ENCODE peak calls at places on chromosomes 4 and X, in five cellular contexts. One of them, this sample, is unnamed.

GRCh38 chr4:31106419-31106818 is 386.2 kb downstream of the PCDH7 start:
- DNase-seq in A549: no peak
- DNase-seq in CD8-positive, alpha-beta T cell: no peak
- DNase-seq in OCI-LY7: no peak
- DNase-seq in body of pancreas: no peak
- DNase-seq in this sample: no peak

GRCh38 chr4:86759298-86759697 is 89.9 kb downstream of the SLC10A6 start:
- DNase-seq in body of pancreas: no peak
- DNase-seq in A549: no peak
- DNase-seq in CD8-positive, alpha-beta T cell: no peak
- DNase-seq in OCI-LY7: no peak
- DNase-seq in this sample: no peak

GRCh38 chr4:40357738-40358137 is 22.6 kb downstream of the CHRNA9 start:
- DNase-seq in OCI-LY7: no peak
- DNase-seq in CD8-positive, alpha-beta T cell: no peak
- DNase-seq in body of pancreas: no peak
- DNase-seq in A549: no peak
- DNase-seq in this sample: no peak

GRCh38 chr4:114281561-114281960 is 302.1 kb upstream of the ARSJ start:
- DNase-seq in OCI-LY7: no peak
- DNase-seq in body of pancreas: no peak
- DNase-seq in A549: no peak
- DNase-seq in CD8-positive, alpha-beta T cell: no peak
- DNase-seq in this sample: no peak

GRCh38 chrX:49842603-49843002 is 13.5 kb downstream of the PAGE4 start:
- DNase-seq in A549: no peak
- DNase-seq in body of pancreas: no peak
- DNase-seq in CD8-positive, alpha-beta T cell: no peak
- DNase-seq in OCI-LY7: no peak
- DNase-seq in this sample: no peak

GRCh38 chr4:1237981-1238675 is 10.8 kb downstream of the CTBP1 start:
- DNase-seq in CD8-positive, alpha-beta T cell: no peak
- DNase-seq in body of pancreas: no peak
- DNase-seq in OCI-LY7: no peak
- DNase-seq in A549: no peak
- DNase-seq in this sample: peak; percentile 82

GRCh38 chr4:150348079-150348478 is 233.9 kb upstream of the MAB21L2 start:
- DNase-seq in OCI-LY7: no peak
- DNase-seq in CD8-positive, alpha-beta T cell: no peak
- DNase-seq in body of pancreas: no peak
- DNase-seq in A549: no peak
- DNase-seq in this sample: no peak

GRCh38 chr4:52837716-52838558 is 24.2 kb upstream of the RASL11B start:
- DNase-seq in CD8-positive, alpha-beta T cell: no peak
- DNase-seq in OCI-LY7: no peak
- DNase-seq in A549: no peak
- DNase-seq in body of pancreas: peak; percentile 38
- DNase-seq in this sample: no peak

GRCh38 chrX:39065051-39065871 is 264.0 kb downstream of the MID1IP1 start:
- DNase-seq in OCI-LY7: no peak
- DNase-seq in CD8-positive, alpha-beta T cell: no peak
- DNase-seq in A549: no peak
- DNase-seq in body of pancreas: no peak
- DNase-seq in this sample: no peak

GRCh38 chrX:115563633-115564182 is 2.7 kb downstream of the PLS3 start:
- DNase-seq in OCI-LY7: no peak
- DNase-seq in body of pancreas: no peak
- DNase-seq in CD8-positive, alpha-beta T cell: no peak
- DNase-seq in A549: peak; percentile 25
- DNase-seq in this sample: no peak

GRCh38 chr4:185730849-185731608 is 81.0 kb downstream of the SORBS2 start:
- DNase-seq in CD8-positive, alpha-beta T cell: no peak
- DNase-seq in OCI-LY7: peak; percentile 78
- DNase-seq in A549: no peak
- DNase-seq in body of pancreas: no peak
- DNase-seq in this sample: no peak

GRCh38 chr4:102825261-102826071 is 1.9 kb downstream of the UBE2D3 start:
- DNase-seq in A549: peak; percentile 63
- DNase-seq in OCI-LY7: peak; percentile 64
- DNase-seq in CD8-positive, alpha-beta T cell: peak; percentile 28
- DNase-seq in body of pancreas: peak; percentile 43
- DNase-seq in this sample: peak; percentile 48

GRCh38 chrX:136268051-136269048 is 17.1 kb upstream of the MAP7D3 start:
- DNase-seq in body of pancreas: peak; percentile 30
- DNase-seq in A549: peak; percentile 52
- DNase-seq in CD8-positive, alpha-beta T cell: peak; percentile 33
- DNase-seq in OCI-LY7: peak; percentile 63
- DNase-seq in this sample: no peak

GRCh38 chr4:177308842-177309524 is 691 bp upstream of the NEIL3 start:
- DNase-seq in A549: no peak
- DNase-seq in OCI-LY7: peak; percentile 8
- DNase-seq in body of pancreas: no peak
- DNase-seq in CD8-positive, alpha-beta T cell: peak; percentile 22
- DNase-seq in this sample: no peak

GRCh38 chrX:112760697-112761096 is 79.9 kb downstream of the AMOT start:
- DNase-seq in A549: no peak
- DNase-seq in CD8-positive, alpha-beta T cell: no peak
- DNase-seq in OCI-LY7: peak; percentile 18
- DNase-seq in body of pancreas: no peak
- DNase-seq in this sample: no peak

GRCh38 chr4:5051210-5051691 is at the start of gene STK32B:
- DNase-seq in A549: peak; percentile 80
- DNase-seq in body of pancreas: peak; percentile 51
- DNase-seq in CD8-positive, alpha-beta T cell: no peak
- DNase-seq in OCI-LY7: no peak
- DNase-seq in this sample: peak; percentile 38

GRCh38 chr4:183321079-183321478 is 1.0 kb upstream of the CLDN22 start:
- DNase-seq in body of pancreas: no peak
- DNase-seq in CD8-positive, alpha-beta T cell: no peak
- DNase-seq in A549: no peak
- DNase-seq in OCI-LY7: no peak
- DNase-seq in this sample: no peak

GRCh38 chr4:129164243-129164642 is 68.3 kb downstream of the C4orf33 start:
- DNase-seq in OCI-LY7: no peak
- DNase-seq in CD8-positive, alpha-beta T cell: no peak
- DNase-seq in body of pancreas: no peak
- DNase-seq in A549: no peak
- DNase-seq in this sample: no peak

GRCh38 chr4:53558061-53558801 is 33.1 kb downstream of the LNX1 start:
- DNase-seq in CD8-positive, alpha-beta T cell: no peak
- DNase-seq in body of pancreas: no peak
- DNase-seq in OCI-LY7: no peak
- DNase-seq in A549: no peak
- DNase-seq in this sample: no peak

GRCh38 chrX:126967225-126967624 is 147.7 kb downstream of the PRR32 start:
- DNase-seq in CD8-positive, alpha-beta T cell: no peak
- DNase-seq in OCI-LY7: no peak
- DNase-seq in A549: no peak
- DNase-seq in body of pancreas: no peak
- DNase-seq in this sample: no peak

GRCh38 chr4:126395661-126396060 is 1080.9 kb downstream of the FAT4 start:
- DNase-seq in A549: peak; percentile 1
- DNase-seq in OCI-LY7: no peak
- DNase-seq in CD8-positive, alpha-beta T cell: no peak
- DNase-seq in body of pancreas: no peak
- DNase-seq in this sample: no peak

GRCh38 chr4:158581161-158581560 is 59.5 kb downstream of the RXFP1 start:
- DNase-seq in CD8-positive, alpha-beta T cell: no peak
- DNase-seq in body of pancreas: no peak
- DNase-seq in OCI-LY7: no peak
- DNase-seq in A549: no peak
- DNase-seq in this sample: no peak

GRCh38 chr4:113534698-113535097 is 226.8 kb downstream of the CAMK2D start:
- DNase-seq in CD8-positive, alpha-beta T cell: no peak
- DNase-seq in OCI-LY7: no peak
- DNase-seq in body of pancreas: no peak
- DNase-seq in A549: no peak
- DNase-seq in this sample: no peak

GRCh38 chr4:182495111-182495510 is 251.9 kb downstream of the TENM3 start:
- DNase-seq in body of pancreas: no peak
- DNase-seq in CD8-positive, alpha-beta T cell: no peak
- DNase-seq in OCI-LY7: no peak
- DNase-seq in A549: no peak
- DNase-seq in this sample: no peak

GRCh38 chrX:19392078-19392477 is 48.4 kb downstream of the PDHA1 start:
- DNase-seq in body of pancreas: no peak
- DNase-seq in CD8-positive, alpha-beta T cell: no peak
- DNase-seq in A549: no peak
- DNase-seq in OCI-LY7: no peak
- DNase-seq in this sample: no peak

GRCh38 chrX:72018277-72019112 is 107.8 kb downstream of the NHSL2 start:
- DNase-seq in CD8-positive, alpha-beta T cell: peak; percentile 81
- DNase-seq in body of pancreas: peak; percentile 89
- DNase-seq in A549: peak; percentile 84
- DNase-seq in OCI-LY7: peak; percentile 9
- DNase-seq in this sample: peak; percentile 91

GRCh38 chrX:94908648-94909047 is 1234.6 kb downstream of the FAM133A start:
- DNase-seq in CD8-positive, alpha-beta T cell: no peak
- DNase-seq in A549: no peak
- DNase-seq in OCI-LY7: no peak
- DNase-seq in body of pancreas: no peak
- DNase-seq in this sample: no peak

GRCh38 chr4:46462746-46463145 is 72.8 kb upstream of the GABRA2 start:
- DNase-seq in body of pancreas: no peak
- DNase-seq in A549: no peak
- DNase-seq in OCI-LY7: no peak
- DNase-seq in CD8-positive, alpha-beta T cell: no peak
- DNase-seq in this sample: no peak

GRCh38 chr4:1051472-1051871 is 40.0 kb downstream of the FGFRL1 start:
- DNase-seq in OCI-LY7: no peak
- DNase-seq in body of pancreas: no peak
- DNase-seq in CD8-positive, alpha-beta T cell: no peak
- DNase-seq in A549: no peak
- DNase-seq in this sample: no peak

GRCh38 chrX:30748337-30748960 is 95.2 kb downstream of the GK start:
- DNase-seq in body of pancreas: no peak
- DNase-seq in A549: no peak
- DNase-seq in OCI-LY7: no peak
- DNase-seq in CD8-positive, alpha-beta T cell: no peak
- DNase-seq in this sample: no peak

GRCh38 chr4:10619855-10620254 is 64.7 kb downstream of the CLNK start:
- DNase-seq in A549: no peak
- DNase-seq in OCI-LY7: no peak
- DNase-seq in body of pancreas: no peak
- DNase-seq in CD8-positive, alpha-beta T cell: no peak
- DNase-seq in this sample: no peak

GRCh38 chr4:10623241-10623640 is 61.3 kb downstream of the CLNK start:
- DNase-seq in OCI-LY7: no peak
- DNase-seq in body of pancreas: no peak
- DNase-seq in A549: no peak
- DNase-seq in CD8-positive, alpha-beta T cell: no peak
- DNase-seq in this sample: no peak

GRCh38 chr4:10622728-10623127 is 61.8 kb downstream of the CLNK start:
- DNase-seq in CD8-positive, alpha-beta T cell: no peak
- DNase-seq in OCI-LY7: peak; percentile 21
- DNase-seq in A549: peak; percentile 2
- DNase-seq in body of pancreas: no peak
- DNase-seq in this sample: no peak

GRCh38 chr4:10620935-10621488 is 63.6 kb downstream of the CLNK start:
- DNase-seq in body of pancreas: no peak
- DNase-seq in A549: no peak
- DNase-seq in CD8-positive, alpha-beta T cell: no peak
- DNase-seq in OCI-LY7: no peak
- DNase-seq in this sample: no peak

GRCh38 chr4:10619220-10619619 is 65.3 kb downstream of the CLNK start:
- DNase-seq in A549: no peak
- DNase-seq in body of pancreas: peak; percentile 20
- DNase-seq in CD8-positive, alpha-beta T cell: no peak
- DNase-seq in OCI-LY7: no peak
- DNase-seq in this sample: no peak
- TF ChIP-seq CTCF in A549: no peak
- TF ChIP-seq CTCF in body of pancreas: no peak
- TF ChIP-seq CTCF in CD8-positive, alpha-beta T cell: no peak
- TF ChIP-seq CTCF in OCI-LY7: no peak
- TF ChIP-seq CTCF in this sample: no peak

GRCh38 chrX:16212024-16212423 is 44.7 kb downstream of the MAGEB17 start:
- DNase-seq in body of pancreas: peak; percentile 13
- DNase-seq in OCI-LY7: no peak
- DNase-seq in A549: peak; percentile 2
- DNase-seq in CD8-positive, alpha-beta T cell: no peak
- DNase-seq in this sample: no peak
- H3K27ac ChIP-seq in body of pancreas: no peak overlapping the region
- H3K27ac ChIP-seq in OCI-LY7: no peak overlapping the region
- H3K27ac ChIP-seq in A549: no peak overlapping the region
- H3K27ac ChIP-seq in CD8-positive, alpha-beta T cell: no peak overlapping the region
- H3K27ac ChIP-seq in this sample: no peak overlapping the region

GRCh38 chr4:100738388-100739165 is 220.8 kb upstream of the EMCN start:
- DNase-seq in body of pancreas: peak; percentile 2
- DNase-seq in A549: peak; percentile 85
- DNase-seq in CD8-positive, alpha-beta T cell: no peak
- DNase-seq in OCI-LY7: no peak
- DNase-seq in this sample: no peak

GRCh38 chr4:100746141-100746540 is 228.3 kb upstream of the EMCN start:
- DNase-seq in OCI-LY7: no peak
- DNase-seq in CD8-positive, alpha-beta T cell: no peak
- DNase-seq in body of pancreas: no peak
- DNase-seq in A549: no peak
- DNase-seq in this sample: no peak

GRCh38 chr4:100736651-100737450 is 219.0 kb upstream of the EMCN start:
- DNase-seq in CD8-positive, alpha-beta T cell: no peak
- DNase-seq in body of pancreas: no peak
- DNase-seq in A549: peak; percentile 26
- DNase-seq in OCI-LY7: no peak
- DNase-seq in this sample: no peak

GRCh38 chr4:100742045-100742444 is 224.2 kb upstream of the EMCN start:
- DNase-seq in A549: peak; percentile 55
- DNase-seq in CD8-positive, alpha-beta T cell: no peak
- DNase-seq in body of pancreas: peak; percentile 16
- DNase-seq in OCI-LY7: peak; percentile 2
- DNase-seq in this sample: no peak
- TF ChIP-seq CTCF in A549: peak; percentile 42
- TF ChIP-seq CTCF in CD8-positive, alpha-beta T cell: no peak
- TF ChIP-seq CTCF in body of pancreas: peak; percentile 60
- TF ChIP-seq CTCF in OCI-LY7: peak; percentile 68
- TF ChIP-seq CTCF in this sample: no peak

GRCh38 chr4:163762756-163763155 is 268.3 kb downstream of the TMA16 start:
- DNase-seq in A549: no peak
- DNase-seq in CD8-positive, alpha-beta T cell: no peak
- DNase-seq in body of pancreas: no peak
- DNase-seq in OCI-LY7: no peak
- DNase-seq in this sample: no peak

GRCh38 chr4:163755013-163755412 is 260.5 kb downstream of the TMA16 start:
- DNase-seq in CD8-positive, alpha-beta T cell: no peak
- DNase-seq in OCI-LY7: peak; percentile 55
- DNase-seq in A549: peak; percentile 7
- DNase-seq in body of pancreas: no peak
- DNase-seq in this sample: no peak

DNA sequence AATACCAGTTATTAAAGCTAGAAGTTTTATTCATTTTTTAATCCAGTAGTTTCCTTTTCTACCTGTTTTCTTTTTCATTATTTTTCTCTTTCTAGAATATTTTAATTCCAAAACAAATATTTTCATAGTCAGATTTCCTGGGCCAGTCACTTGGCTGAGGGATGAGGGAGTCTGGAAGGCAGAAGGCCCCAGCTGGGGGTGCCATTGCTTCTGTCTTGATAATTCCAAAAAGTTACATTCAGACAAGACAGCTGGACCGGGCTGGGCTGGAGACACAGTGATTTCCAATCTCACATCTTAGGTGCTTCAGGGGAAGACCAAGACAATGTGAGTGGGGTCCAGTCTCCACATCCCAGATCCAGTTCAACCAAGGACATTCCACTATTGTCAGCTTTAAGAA is 263.5 kb downstream of the TMA16 start:
- DNase-seq in A549: no peak
- DNase-seq in CD8-positive, alpha-beta T cell: no peak
- DNase-seq in OCI-LY7: no peak
- DNase-seq in body of pancreas: no peak
- DNase-seq in this sample: no peak
- H3K27ac ChIP-seq in A549: no peak overlapping the region
- H3K27ac ChIP-seq in CD8-positive, alpha-beta T cell: no peak overlapping the region
- H3K27ac ChIP-seq in OCI-LY7: no peak overlapping the region
- H3K27ac ChIP-seq in body of pancreas: no peak overlapping the region
- H3K27ac ChIP-seq in this sample: no peak overlapping the region

This sample was measured in upper lobe of left lung.